ENCODE peak calls at places on chromosomes 1 and 21, in eight cellular contexts. V, C, F, D, T, K, E and Q are unnamed samples.

GRCh38 chr1:84724128-84724860 is 34.0 kb upstream of the SSX2IP start:
- DNase-seq in D (no peak), V (peak; percentile 86), C (no peak), K (peak; percentile 37), E (no peak), F (peak; percentile 85), T (no peak), Q (peak; percentile 52)

GRCh38 chr1:167489581-167490340 is 28.6 kb downstream of the CD247 start:
- DNase-seq in D (no peak), K (no peak), F (peak; percentile 59), T (no peak), V (peak; percentile 74), C (no peak), E (no peak), Q (peak; percentile 56)

GRCh38 chr1:104195395-104195794 is 445.7 kb downstream of the AMY1C start:
- DNase-seq in D (no peak), C (no peak), T (no peak), F (no peak), V (no peak), K (no peak), E (no peak), Q (no peak)

GRCh38 chr1:175877939-175878730 is 134.7 kb upstream of the TNR start:
- DNase-seq in C (peak; percentile 47), V (no peak), E (no peak), D (peak; percentile 49), F (no peak), T (peak; percentile 83), K (no peak), Q (no peak)

GRCh38 chr1:33762962-33763361 is 100.9 kb upstream of the HMGB4 start:
- DNase-seq in K (no peak), F (no peak), D (no peak), T (no peak), E (no peak), C (no peak), V (no peak), Q (no peak)

GRCh38 chr1:66981679-66982078 is 56.9 kb downstream of the MIER1 start:
- DNase-seq in T (peak; percentile 86), K (peak; percentile 33), V (no peak), D (no peak), E (no peak), F (no peak), C (no peak), Q (no peak)

GRCh38 chr1:89643577-89643976 is 10.7 kb downstream of the LRRC8C start:
- DNase-seq in E (no peak), V (no peak), D (no peak), T (no peak), F (no peak), C (no peak), K (no peak), Q (no peak)

GRCh38 chr1:231442735-231443134 is 20.6 kb upstream of the EGLN1 start:
- DNase-seq in F (no peak), D (no peak), V (no peak), T (no peak), C (no peak), K (no peak), E (no peak), Q (no peak)

GRCh38 chr1:212430955-212431394 is 1.7 kb upstream of the NENF start:
- DNase-seq in F (no peak), E (no peak), C (no peak), K (no peak), D (no peak), T (no peak), V (no peak), Q (no peak)

GRCh38 chr1:167631987-167632680 is 2.1 kb downstream of the RCSD1 start:
- DNase-seq in C (no peak), V (no peak), D (no peak), E (no peak), F (no peak), T (peak; percentile 51), K (peak; percentile 45), Q (no peak)

GRCh38 chr1:98078586-98078985 is 157.8 kb upstream of the DPYD start:
- DNase-seq in D (no peak), K (no peak), C (no peak), T (no peak), E (no peak), V (no peak), F (no peak), Q (no peak)

GRCh38 chr1:74280642-74281396 is 45.6 kb downstream of the TNNI3K start:
- DNase-seq in E (no peak), K (no peak), D (no peak), C (no peak), T (no peak), F (no peak), V (no peak), Q (no peak)

GRCh38 chr1:52195161-52195560 is 53.3 kb downstream of the ZFYVE9 start:
- DNase-seq in K (no peak), V (no peak), D (no peak), T (no peak), C (no peak), F (no peak), E (no peak), Q (no peak)

GRCh38 chr21:45356653-45357435 is 48.1 kb upstream of the COL18A1 start:
- DNase-seq in K (no peak), F (no peak), E (no peak), V (no peak), D (no peak), T (no peak), C (no peak), Q (no peak)

GRCh38 chr1:150562384-150563339 is 13.5 kb downstream of the ADAMTSL4 start:
- DNase-seq in E (no peak), D (no peak), F (peak; percentile 44), V (peak; percentile 30), C (no peak), T (no peak), K (peak; percentile 60), Q (no peak)

GRCh38 chr1:30381266-30381665 is 342.1 kb downstream of the MATN1 start:
- DNase-seq in E (no peak), K (no peak), D (no peak), T (no peak), V (no peak), F (no peak), C (no peak), Q (no peak)

GRCh38 chr1:92709738-92710137 is 75.2 kb downstream of the EVI5 start:
- DNase-seq in C (no peak), K (no peak), T (no peak), F (peak; percentile 43), D (no peak), V (no peak), E (peak; percentile 8), Q (no peak)

GRCh38 chr1:45089711-45090110 is 77.7 kb downstream of the UROD start:
- DNase-seq in E (no peak), V (no peak), C (no peak), K (no peak), T (no peak), D (no peak), F (no peak), Q (no peak)

GRCh38 chr1:27968692-27969091 is 8.9 kb downstream of the XKR8 start:
- DNase-seq in E (peak; percentile 87), C (no peak), V (no peak), F (no peak), T (no peak), K (no peak), D (no peak), Q (no peak)

GRCh38 chr1:64871256-64871655 is 95.1 kb downstream of the JAK1 start:
- DNase-seq in V (no peak), E (no peak), K (no peak), T (no peak), F (no peak), D (no peak), C (no peak), Q (no peak)

GRCh38 chr1:184524248-184524647 is 137.4 kb downstream of the C1orf21 start:
- DNase-seq in T (no peak), E (no peak), V (no peak), C (no peak), K (no peak), F (no peak), D (no peak), Q (no peak)

GRCh38 chr1:1892079-1892762 is 1.3 kb upstream of the GNB1 start:
- DNase-seq in T (no peak), D (no peak), V (no peak), E (no peak), F (no peak), K (no peak), C (no peak), Q (no peak)

GRCh38 chr1:98741164-98741563 is 79.6 kb downstream of the SNX7 start:
- DNase-seq in K (no peak), D (no peak), C (no peak), V (no peak), T (no peak), F (no peak), E (no peak), Q (no peak)